ENCODE peak calls at places on chromosomes 7 and 10, in seven cellular contexts. K is hepatocyte, P is SK-N-SH, Z is GM23338, E is neural progenitor cell, W is PC-3, T is GM23248. M is an unnamed sample. For H3K27me3, the result is how much of the 10 kb centered on the place peaks cover.

GRCh38 chr10:45235823-45236222 is 79.6 kb downstream of the OR13A1 start:
- DNase-seq in P (no peak), K (no peak), W (peak), Z (no peak), E (no peak), T (peak), M (no peak)

GRCh38 chr10:436013-436697 is 253.3 kb downstream of the DIP2C start:
- DNase-seq in W (peak), Z (peak), K (no peak), T (no peak), E (no peak), P (no peak), M (no peak)

GRCh38 chr10:130073912-130074311 is 36.7 kb downstream of the C10orf143 start:
- DNase-seq in W (no peak), E (no peak), K (no peak), P (no peak), T (no peak), Z (no peak), M (no peak)

GRCh38 chr10:62348029-62348428 is 26.1 kb upstream of the ZNF365 start:
- DNase-seq in W (peak), E (no peak), K (no peak), T (peak), P (no peak), Z (no peak), M (no peak)

GRCh38 chr7:130614449-130614848 is 54.1 kb downstream of the COPG2 start:
- DNase-seq in W (no peak), T (no peak), K (no peak), P (no peak), Z (no peak), E (no peak), M (no peak)

GRCh38 chr10:122864901-122865300 is 14.5 kb downstream of the FAM24B start:
- DNase-seq in W (peak), Z (no peak), E (no peak), P (no peak), T (peak), K (no peak), M (no peak)

GRCh38 chr10:55203319-55203718 is 402.3 kb upstream of the PCDH15 start:
- DNase-seq in W (peak), K (no peak), Z (no peak), E (no peak), T (peak), P (no peak), M (peak)

GRCh38 chr10:124608093-124608721 is 136.0 kb downstream of the FAM53B start:
- DNase-seq in K (no peak), E (no peak), T (no peak), P (no peak), W (no peak), Z (no peak), M (no peak)

GRCh38 chr10:19929466-19930140 is 113.4 kb downstream of the PLXDC2 start:
- DNase-seq in Z (no peak), T (peak), E (no peak), P (no peak), W (no peak), K (peak), M (no peak)

GRCh38 chr10:71564221-71564820 is 155.3 kb downstream of the C10orf105 start:
- DNase-seq in P (no peak), K (peak), Z (no peak), W (no peak), E (no peak), T (no peak), M (no peak)
- H3K27me3 ChIP-seq in P (under half), K (under half), Z (under half), W (under half), E (under half), T (under half), M (half or more)

GRCh38 chr7:104126411-104126841 is 81.4 kb downstream of the ORC5 start:
- DNase-seq in W (no peak), E (peak), T (no peak), P (peak), Z (peak), K (no peak), M (no peak)
- TF ChIP-seq EZH2phosphoT487 in W (no peak), E (no peak), T (no peak), P (no peak), Z (no peak), K (no peak), M (no peak)

GRCh38 chr10:102241037-102241443 is 272 bp downstream of the PITX3 start:
- DNase-seq in T (no peak), P (no peak), W (no peak), Z (no peak), E (no peak), K (no peak), M (no peak)

GRCh38 chr10:102242118-102242485 is 790 bp upstream of the PITX3 start:
- DNase-seq in E (no peak), Z (peak), K (no peak), P (no peak), T (peak), W (no peak), M (no peak)

GRCh38 chr10:102245101-102245931 is at the start of gene GBF1:
- DNase-seq in W (peak), E (peak), T (peak), K (peak), Z (peak), P (peak), M (peak)

GRCh38 chr10:102241444-102242117 is at the start of gene PITX3:
- DNase-seq in Z (peak), E (peak), W (peak), T (peak), K (peak), P (peak), M (peak)

GRCh38 chr10:102243304-102243703 is 2.0 kb upstream of the PITX3 start:
- DNase-seq in E (no peak), Z (no peak), K (no peak), T (peak), W (peak), P (no peak), M (no peak)
- H3K27me3 ChIP-seq in E (half or more), Z (half or more), K (under half), T (under half), W (under half), P (under half), M (under half)

DNA sequence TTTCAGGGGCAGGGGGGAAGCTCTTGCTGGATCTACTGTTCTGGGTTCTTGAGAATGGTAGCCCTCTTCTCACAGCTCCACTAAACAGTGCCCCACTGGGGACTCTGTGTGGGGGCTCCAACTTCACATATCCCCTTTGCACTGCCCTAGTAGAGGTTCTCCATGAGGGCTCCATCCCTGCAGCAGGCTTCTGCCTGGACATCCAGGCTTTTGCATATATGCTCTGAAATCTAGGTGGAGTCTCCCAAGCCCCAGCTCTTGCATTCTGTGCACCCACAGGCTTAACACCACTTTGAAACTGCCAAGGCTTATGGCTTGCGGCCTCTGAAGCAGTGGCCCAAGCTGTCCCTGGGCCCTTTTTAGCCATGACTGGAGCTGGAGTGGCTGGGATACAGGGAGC is 150.7 kb downstream of the LRMDA start:
- DNase-seq in P (no peak), W (no peak), T (no peak), Z (no peak), K (no peak), E (peak), M (no peak)
- TF ChIP-seq EZH2phosphoT487 in P (no peak), W (no peak), T (no peak), Z (no peak), K (no peak), E (no peak), M (no peak)

GRCh38 chr7:128119036-128119435 is 87.8 kb upstream of the LRRC4 start:
- DNase-seq in W (no peak), K (no peak), E (no peak), P (no peak), T (no peak), Z (no peak), M (no peak)
- H3K27me3 ChIP-seq in W (under half), K (under half), E (under half), P (under half), T (under half), Z (under half), M (under half)

GRCh38 chr10:78301481-78301880 is 267.8 kb downstream of the RPS24 start:
- DNase-seq in W (no peak), T (no peak), Z (no peak), E (no peak), K (no peak), P (no peak), M (no peak)

GRCh38 chr10:78302739-78302988 is 269.0 kb downstream of the RPS24 start:
- DNase-seq in E (no peak), Z (no peak), W (no peak), K (no peak), P (no peak), T (no peak), M (no peak)

GRCh38 chr10:78302989-78303854 is 269.6 kb downstream of the RPS24 start:
- DNase-seq in P (peak), K (peak), W (peak), E (peak), Z (peak), T (peak), M (peak)

GRCh38 chr10:78300526-78300925 is 266.9 kb downstream of the RPS24 start:
- DNase-seq in E (no peak), Z (no peak), T (no peak), W (no peak), K (no peak), P (no peak), M (no peak)

DNA sequence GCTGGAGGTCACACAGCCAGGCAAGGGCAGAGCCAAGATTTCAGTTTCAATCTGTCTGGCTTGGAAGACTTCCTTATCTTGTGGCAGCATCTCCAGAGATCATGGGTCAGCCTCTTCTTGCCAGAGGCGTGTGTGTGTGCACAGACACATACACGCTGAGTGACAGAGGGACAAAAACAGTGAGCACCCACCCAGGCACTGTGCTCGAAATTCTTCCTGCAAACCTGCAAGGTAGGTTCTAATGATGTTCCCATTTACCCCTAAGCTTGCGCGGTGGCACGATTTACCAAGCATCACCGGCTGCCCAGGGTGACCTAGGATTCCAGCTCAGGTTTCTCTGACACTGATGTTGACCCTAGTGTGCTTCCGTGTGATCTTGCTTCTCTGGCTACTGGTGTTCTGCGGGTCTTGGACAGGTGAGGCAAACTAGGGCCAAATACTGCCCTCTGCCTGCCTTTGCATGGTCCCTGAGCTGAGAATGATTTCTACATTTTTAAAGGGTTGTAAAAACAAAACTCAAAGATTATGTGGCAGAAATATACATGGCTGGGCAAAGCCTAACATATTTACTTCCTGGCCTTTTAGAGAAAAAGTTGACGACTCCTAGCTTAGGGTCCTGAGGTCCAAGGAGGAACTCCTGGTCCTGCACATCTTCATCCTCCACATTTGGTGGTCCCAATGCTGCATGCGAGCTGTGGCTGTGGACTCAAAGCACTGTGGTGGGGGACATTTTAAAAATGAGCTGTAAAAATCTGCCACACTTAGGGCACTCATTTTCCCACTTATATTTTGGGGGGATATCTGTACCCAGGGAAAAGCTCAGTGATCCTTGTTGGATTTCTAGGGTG is 268.5 kb downstream of the RPS24 start:
- DNase-seq in T (peak), E (no peak), P (no peak), Z (peak), W (peak), K (peak), M (no peak)
- TF ChIP-seq EZH2phosphoT487 in T (no peak), E (no peak), P (no peak), Z (no peak), W (no peak), K (no peak), M (no peak)

GRCh38 chr7:150803161-150803860 is 2.7 kb downstream of the TMEM176A start:
- DNase-seq in Z (no peak), K (no peak), P (no peak), W (no peak), T (no peak), E (no peak), M (no peak)
- H3K27me3 ChIP-seq in Z (half or more), K (under half), P (under half), W (half or more), T (under half), E (under half), M (under half)

DNA sequence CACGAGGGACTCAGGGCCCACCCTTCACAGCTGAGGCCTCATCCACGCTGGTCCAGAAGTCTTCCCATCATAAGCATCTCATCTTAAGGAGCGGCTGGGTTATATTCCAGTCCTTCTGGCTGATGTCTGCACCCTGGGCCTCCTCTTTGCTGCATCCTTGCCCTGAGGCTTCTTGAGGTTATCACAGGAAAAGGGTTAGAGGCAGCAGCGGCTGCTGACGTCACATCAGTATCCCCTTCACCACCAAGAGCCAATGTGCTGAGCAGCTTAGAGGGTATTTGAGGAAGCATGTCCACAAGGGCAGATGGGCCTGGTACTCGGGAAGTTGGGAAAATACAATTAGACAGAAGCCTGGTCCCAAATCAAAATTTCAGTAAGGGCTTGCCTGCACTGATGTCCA is 125.1 kb downstream of the PLXNA4 start:
- DNase-seq in W (no peak), K (no peak), T (no peak), P (no peak), Z (no peak), E (no peak), M (no peak)
- TF ChIP-seq EZH2phosphoT487 in W (no peak), K (no peak), T (no peak), P (no peak), Z (no peak), E (no peak), M (no peak)

DNA sequence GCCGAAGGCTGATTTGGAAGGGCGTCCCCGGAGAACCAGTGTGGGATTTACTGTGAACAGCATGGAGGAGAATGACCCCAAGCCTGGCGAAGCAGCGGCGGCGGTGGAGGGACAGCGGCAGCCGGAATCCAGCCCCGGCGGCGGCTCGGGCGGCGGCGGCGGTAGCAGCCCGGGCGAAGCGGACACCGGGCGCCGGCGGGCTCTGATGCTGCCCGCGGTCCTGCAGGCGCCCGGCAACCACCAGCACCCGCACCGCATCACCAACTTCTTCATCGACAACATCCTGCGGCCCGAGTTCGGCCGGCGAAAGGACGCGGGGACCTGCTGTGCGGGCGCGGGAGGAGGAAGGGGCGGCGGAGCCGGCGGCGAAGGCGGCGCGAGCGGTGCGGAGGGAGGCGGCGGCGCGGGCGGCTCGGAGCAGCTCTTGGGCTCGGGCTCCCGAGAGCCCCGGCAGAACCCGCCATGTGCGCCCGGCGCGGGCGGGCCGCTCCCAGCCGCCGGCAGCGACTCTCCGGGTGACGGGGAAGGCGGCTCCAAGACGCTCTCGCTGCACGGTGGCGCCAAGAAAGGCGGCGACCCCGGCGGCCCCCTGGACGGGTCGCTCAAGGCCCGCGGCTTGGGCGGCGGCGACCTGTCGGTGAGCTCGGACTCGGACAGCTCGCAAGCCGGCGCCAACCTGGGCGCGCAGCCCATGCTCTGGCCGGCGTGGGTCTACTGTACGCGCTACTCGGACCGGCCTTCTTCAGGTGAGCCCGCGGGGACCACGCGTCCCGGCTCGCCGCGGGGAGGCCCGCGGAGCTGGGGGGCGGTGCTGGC is 596 bp downstream of the EN2 start:
- DNase-seq in K (no peak), E (peak), T (peak), Z (peak), P (peak), W (no peak), M (no peak)
- H3K27me3 ChIP-seq in K (half or more), E (half or more), T (half or more), Z (half or more), P (half or more), W (under half), M (half or more)